ENCODE peak calls at places on chromosomes 12 and 14, in eight cellular contexts. One of them, this sample, is unnamed.

GRCh38 chr14:95597784-95598204 is 62.9 kb downstream of the GLRX5 start:
- DNase-seq in fibroblast of lung: peak; percentile 9
- DNase-seq in HepG2: no peak
- DNase-seq in neural progenitor cell: peak; percentile 82
- DNase-seq in K562: no peak
- DNase-seq in OCI-LY7: no peak
- DNase-seq in GM23248: peak; percentile 65
- DNase-seq in mesendoderm: peak; percentile 91
- DNase-seq in this sample: no peak

GRCh38 chr12:68564166-68564565 is 46.5 kb upstream of the RAP1B start:
- DNase-seq in fibroblast of lung: no peak
- DNase-seq in HepG2: no peak
- DNase-seq in neural progenitor cell: no peak
- DNase-seq in K562: no peak
- DNase-seq in OCI-LY7: no peak
- DNase-seq in GM23248: no peak
- DNase-seq in mesendoderm: no peak
- DNase-seq in this sample: no peak

GRCh38 chr12:55929306-55929791 is 1.6 kb upstream of the DGKA start:
- DNase-seq in fibroblast of lung: no peak
- DNase-seq in HepG2: no peak
- DNase-seq in neural progenitor cell: no peak
- DNase-seq in K562: no peak
- DNase-seq in OCI-LY7: peak; percentile 99
- DNase-seq in GM23248: no peak
- DNase-seq in mesendoderm: no peak
- DNase-seq in this sample: peak; percentile 76

GRCh38 chr14:105430535-105430934 is 10.9 kb downstream of the MTA1 start:
- DNase-seq in fibroblast of lung: peak; percentile 76
- DNase-seq in HepG2: no peak
- DNase-seq in neural progenitor cell: no peak
- DNase-seq in K562: no peak
- DNase-seq in OCI-LY7: no peak
- DNase-seq in GM23248: peak; percentile 66
- DNase-seq in mesendoderm: no peak
- DNase-seq in this sample: no peak

GRCh38 chr14:95318399-95318834 is 1.3 kb downstream of the CLMN start:
- DNase-seq in fibroblast of lung: no peak
- DNase-seq in HepG2: no peak
- DNase-seq in neural progenitor cell: no peak
- DNase-seq in K562: no peak
- DNase-seq in OCI-LY7: peak; percentile 46
- DNase-seq in GM23248: no peak
- DNase-seq in mesendoderm: no peak
- DNase-seq in this sample: peak; percentile 22

GRCh38 chr14:70118064-70118463 is 70.7 kb downstream of the SLC8A3 start:
- DNase-seq in fibroblast of lung: no peak
- DNase-seq in HepG2: no peak
- DNase-seq in neural progenitor cell: no peak
- DNase-seq in K562: no peak
- DNase-seq in OCI-LY7: no peak
- DNase-seq in GM23248: peak; percentile 9
- DNase-seq in mesendoderm: no peak
- DNase-seq in this sample: no peak

GRCh38 chr12:19704966-19705365 is 265.7 kb downstream of the AEBP2 start:
- DNase-seq in fibroblast of lung: no peak
- DNase-seq in HepG2: no peak
- DNase-seq in neural progenitor cell: no peak
- DNase-seq in K562: no peak
- DNase-seq in OCI-LY7: no peak
- DNase-seq in GM23248: no peak
- DNase-seq in mesendoderm: no peak
- DNase-seq in this sample: no peak

GRCh38 chr12:67593041-67593870 is 55.3 kb upstream of the DYRK2 start:
- DNase-seq in fibroblast of lung: peak; percentile 4
- DNase-seq in HepG2: no peak
- DNase-seq in neural progenitor cell: no peak
- DNase-seq in K562: no peak
- DNase-seq in OCI-LY7: no peak
- DNase-seq in GM23248: peak; percentile 77
- DNase-seq in mesendoderm: peak; percentile 50
- DNase-seq in this sample: no peak

GRCh38 chr14:57009585-57010515 is 199.6 kb upstream of the OTX2 start:
- DNase-seq in fibroblast of lung: no peak
- DNase-seq in HepG2: no peak
- DNase-seq in neural progenitor cell: no peak
- DNase-seq in K562: peak; percentile 83
- DNase-seq in OCI-LY7: no peak
- DNase-seq in GM23248: no peak
- DNase-seq in mesendoderm: peak; percentile 4
- DNase-seq in this sample: no peak

GRCh38 chr12:89461649-89462612 is 62.7 kb downstream of the GALNT4 start:
- DNase-seq in fibroblast of lung: peak; percentile 88
- DNase-seq in HepG2: peak; percentile 44
- DNase-seq in neural progenitor cell: peak; percentile 64
- DNase-seq in K562: peak; percentile 39
- DNase-seq in OCI-LY7: peak; percentile 67
- DNase-seq in GM23248: peak; percentile 79
- DNase-seq in mesendoderm: peak; percentile 74
- DNase-seq in this sample: peak; percentile 88

GRCh38 chr14:24080888-24081738 is 9.8 kb downstream of the CPNE6 start:
- DNase-seq in fibroblast of lung: no peak
- DNase-seq in HepG2: peak; percentile 38
- DNase-seq in neural progenitor cell: peak; percentile 78
- DNase-seq in K562: peak; percentile 85
- DNase-seq in OCI-LY7: peak; percentile 87
- DNase-seq in GM23248: peak; percentile 61
- DNase-seq in mesendoderm: peak; percentile 63
- DNase-seq in this sample: peak; percentile 47

GRCh38 chr12:58633479-58633878 is 286.8 kb downstream of the LRIG3 start:
- DNase-seq in fibroblast of lung: no peak
- DNase-seq in HepG2: no peak
- DNase-seq in neural progenitor cell: no peak
- DNase-seq in K562: no peak
- DNase-seq in OCI-LY7: no peak
- DNase-seq in GM23248: peak; percentile 30
- DNase-seq in mesendoderm: peak; percentile 44
- DNase-seq in this sample: no peak

GRCh38 chr12:131094831-131095805 is 141.4 kb downstream of the ADGRD1 start:
- DNase-seq in fibroblast of lung: no peak
- DNase-seq in HepG2: no peak
- DNase-seq in neural progenitor cell: no peak
- DNase-seq in K562: no peak
- DNase-seq in OCI-LY7: no peak
- DNase-seq in GM23248: no peak
- DNase-seq in mesendoderm: no peak
- DNase-seq in this sample: no peak

GRCh38 chr14:100054553-100055075 is 10.6 kb upstream of the EVL start:
- DNase-seq in fibroblast of lung: no peak
- DNase-seq in HepG2: no peak
- DNase-seq in neural progenitor cell: no peak
- DNase-seq in K562: no peak
- DNase-seq in OCI-LY7: no peak
- DNase-seq in GM23248: no peak
- DNase-seq in mesendoderm: no peak
- DNase-seq in this sample: no peak

GRCh38 chr14:78424311-78424710 is 254.1 kb downstream of the NRXN3 start:
- DNase-seq in fibroblast of lung: no peak
- DNase-seq in HepG2: no peak
- DNase-seq in neural progenitor cell: no peak
- DNase-seq in K562: no peak
- DNase-seq in OCI-LY7: no peak
- DNase-seq in GM23248: no peak
- DNase-seq in mesendoderm: no peak
- DNase-seq in this sample: no peak

GRCh38 chr14:78425332-78425731 is 255.2 kb downstream of the NRXN3 start:
- DNase-seq in fibroblast of lung: no peak
- DNase-seq in HepG2: no peak
- DNase-seq in neural progenitor cell: peak; percentile 11
- DNase-seq in K562: no peak
- DNase-seq in OCI-LY7: no peak
- DNase-seq in GM23248: no peak
- DNase-seq in mesendoderm: peak; percentile 3
- DNase-seq in this sample: no peak

DNA sequence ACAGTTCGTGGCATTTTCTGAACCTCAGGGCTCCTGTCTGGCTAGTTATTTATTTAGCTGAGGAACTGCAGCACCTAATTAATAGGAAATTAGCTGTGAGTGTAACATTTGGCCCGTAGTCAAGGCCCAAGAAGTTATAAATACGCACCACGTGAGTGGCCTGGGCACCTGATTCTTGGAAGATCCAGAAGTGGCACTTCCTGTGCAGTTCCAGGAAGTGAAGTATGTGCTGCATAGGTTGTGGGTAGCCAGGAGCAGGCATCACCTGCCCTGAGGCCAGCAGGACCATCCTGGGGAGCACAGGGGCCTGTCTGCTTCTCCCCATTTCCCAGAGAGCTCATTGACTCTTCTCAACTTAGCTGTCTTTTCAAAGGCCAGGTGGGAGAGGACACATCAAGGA is 255.6 kb downstream of the NRXN3 start:
- DNase-seq in fibroblast of lung: no peak
- DNase-seq in HepG2: no peak
- DNase-seq in neural progenitor cell: no peak
- DNase-seq in K562: no peak
- DNase-seq in OCI-LY7: no peak
- DNase-seq in GM23248: no peak
- DNase-seq in mesendoderm: no peak
- DNase-seq in this sample: no peak
- H3K27ac ChIP-seq in fibroblast of lung: no peak overlapping the region
- H3K27ac ChIP-seq in HepG2: no peak overlapping the region
- H3K27ac ChIP-seq in neural progenitor cell: no peak overlapping the region
- H3K27ac ChIP-seq in K562: no peak overlapping the region
- H3K27ac ChIP-seq in OCI-LY7: no peak overlapping the region
- H3K27ac ChIP-seq in GM23248: no peak overlapping the region
- H3K27ac ChIP-seq in mesendoderm: no peak overlapping the region
- H3K27ac ChIP-seq in this sample: no peak overlapping the region

GRCh38 chr12:13208533-13209278 is 12.2 kb downstream of the EMP1 start:
- DNase-seq in fibroblast of lung: peak; percentile 57
- DNase-seq in HepG2: no peak
- DNase-seq in neural progenitor cell: peak; percentile 58
- DNase-seq in K562: no peak
- DNase-seq in OCI-LY7: no peak
- DNase-seq in GM23248: peak; percentile 64
- DNase-seq in mesendoderm: peak; percentile 62
- DNase-seq in this sample: peak; percentile 56
- H3K79me2 ChIP-seq in fibroblast of lung: peaks cover 94% of the 10 kb centered on the region
- H3K79me2 ChIP-seq in HepG2: no peaks in the 10 kb centered on the region
- H3K79me2 ChIP-seq in neural progenitor cell: no peaks in the 10 kb centered on the region
- H3K79me2 ChIP-seq in K562: no peaks in the 10 kb centered on the region
- H3K79me2 ChIP-seq in OCI-LY7: no peaks in the 10 kb centered on the region
- H3K79me2 ChIP-seq in GM23248: peaks cover 96% of the 10 kb centered on the region
- H3K79me2 ChIP-seq in mesendoderm: no peaks in the 10 kb centered on the region
- H3K79me2 ChIP-seq in this sample: no peaks in the 10 kb centered on the region

GRCh38 chr12:25317553-25317952 is 66.8 kb upstream of the KRAS start:
- DNase-seq in fibroblast of lung: no peak
- DNase-seq in HepG2: no peak
- DNase-seq in neural progenitor cell: no peak
- DNase-seq in K562: no peak
- DNase-seq in OCI-LY7: no peak
- DNase-seq in GM23248: no peak
- DNase-seq in mesendoderm: no peak
- DNase-seq in this sample: no peak
- H3K27ac ChIP-seq in fibroblast of lung: no peak overlapping the region
- H3K27ac ChIP-seq in HepG2: no peak overlapping the region
- H3K27ac ChIP-seq in neural progenitor cell: no peak overlapping the region
- H3K27ac ChIP-seq in K562: no peak overlapping the region
- H3K27ac ChIP-seq in OCI-LY7: no peak overlapping the region
- H3K27ac ChIP-seq in GM23248: no peak overlapping the region
- H3K27ac ChIP-seq in mesendoderm: no peak overlapping the region
- H3K27ac ChIP-seq in this sample: no peak overlapping the region

GRCh38 chr12:104589215-104589614 is 132.5 kb downstream of the CHST11 start:
- DNase-seq in fibroblast of lung: no peak
- DNase-seq in HepG2: no peak
- DNase-seq in neural progenitor cell: no peak
- DNase-seq in K562: no peak
- DNase-seq in OCI-LY7: no peak
- DNase-seq in GM23248: no peak
- DNase-seq in mesendoderm: no peak
- DNase-seq in this sample: no peak

GRCh38 chr12:104590002-104590401 is 133.3 kb downstream of the CHST11 start:
- DNase-seq in fibroblast of lung: no peak
- DNase-seq in HepG2: no peak
- DNase-seq in neural progenitor cell: no peak
- DNase-seq in K562: no peak
- DNase-seq in OCI-LY7: no peak
- DNase-seq in GM23248: no peak
- DNase-seq in mesendoderm: no peak
- DNase-seq in this sample: no peak

GRCh38 chr12:104593482-104593881 is 136.7 kb downstream of the CHST11 start:
- DNase-seq in fibroblast of lung: no peak
- DNase-seq in HepG2: no peak
- DNase-seq in neural progenitor cell: no peak
- DNase-seq in K562: peak; percentile 54
- DNase-seq in OCI-LY7: no peak
- DNase-seq in GM23248: no peak
- DNase-seq in mesendoderm: no peak
- DNase-seq in this sample: no peak

GRCh38 chr12:104588048-104588942 is 131.5 kb downstream of the CHST11 start:
- DNase-seq in fibroblast of lung: peak; percentile 59
- DNase-seq in HepG2: no peak
- DNase-seq in neural progenitor cell: no peak
- DNase-seq in K562: no peak
- DNase-seq in OCI-LY7: no peak
- DNase-seq in GM23248: peak; percentile 89
- DNase-seq in mesendoderm: no peak
- DNase-seq in this sample: no peak

DNA sequence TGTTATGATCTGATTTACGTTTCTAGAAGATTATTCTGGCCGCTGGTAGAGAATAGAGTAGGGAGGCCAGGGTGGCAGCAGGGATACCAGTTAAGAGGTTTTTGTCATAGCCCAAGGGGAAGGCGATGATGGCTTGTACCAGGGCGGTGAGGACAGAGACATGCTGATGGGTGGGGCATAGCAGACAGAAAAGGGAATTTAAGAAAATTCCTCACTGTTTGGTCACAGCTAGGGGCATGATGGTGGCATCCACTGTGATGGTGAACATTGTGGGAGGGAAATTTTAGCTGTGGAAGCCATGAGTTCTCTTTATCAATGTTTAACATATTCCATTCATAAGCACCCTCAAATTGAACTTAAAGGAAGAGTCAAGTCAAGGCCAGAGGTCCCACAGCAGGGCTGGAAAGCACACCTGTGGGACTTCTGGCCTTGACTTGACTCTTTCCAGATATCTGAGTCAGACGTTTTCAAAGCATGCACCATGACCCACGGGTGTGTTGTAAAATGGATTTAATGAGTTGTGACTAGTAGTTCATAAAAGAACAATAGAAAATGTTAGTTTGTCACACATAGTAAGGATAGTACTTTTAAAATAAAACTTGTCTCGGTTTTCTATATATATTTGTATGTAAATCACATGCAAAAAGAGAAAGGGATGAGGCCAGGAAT is 134.7 kb downstream of the CHST11 start:
- DNase-seq in fibroblast of lung: no peak
- DNase-seq in HepG2: no peak
- DNase-seq in neural progenitor cell: no peak
- DNase-seq in K562: no peak
- DNase-seq in OCI-LY7: no peak
- DNase-seq in GM23248: no peak
- DNase-seq in mesendoderm: no peak
- DNase-seq in this sample: no peak
- H3K79me2 ChIP-seq in fibroblast of lung: no peaks in the 10 kb centered on the region
- H3K79me2 ChIP-seq in HepG2: no peaks in the 10 kb centered on the region
- H3K79me2 ChIP-seq in neural progenitor cell: no peaks in the 10 kb centered on the region
- H3K79me2 ChIP-seq in K562: peaks cover 53% of the 10 kb centered on the region
- H3K79me2 ChIP-seq in OCI-LY7: peaks cover 15% of the 10 kb centered on the region
- H3K79me2 ChIP-seq in GM23248: peaks cover 11% of the 10 kb centered on the region
- H3K79me2 ChIP-seq in mesendoderm: no peaks in the 10 kb centered on the region
- H3K79me2 ChIP-seq in this sample: peaks cover 16% of the 10 kb centered on the region

GRCh38 chr14:64387738-64388532 is at the start of gene MTHFD1:
- DNase-seq in fibroblast of lung: peak; percentile 100
- DNase-seq in HepG2: peak; percentile 99
- DNase-seq in neural progenitor cell: peak; percentile 99
- DNase-seq in K562: peak; percentile 97
- DNase-seq in OCI-LY7: peak; percentile 98
- DNase-seq in GM23248: peak; percentile 98
- DNase-seq in mesendoderm: peak; percentile 100
- DNase-seq in this sample: peak; percentile 93
- H3K27ac ChIP-seq in fibroblast of lung: peak within 1 kb of the TSS; percentile 97
- H3K27ac ChIP-seq in HepG2: peak within 1 kb of the TSS; percentile 84
- H3K27ac ChIP-seq in neural progenitor cell: peak within 1 kb of the TSS; percentile 76
- H3K27ac ChIP-seq in K562: peak within 1 kb of the TSS; percentile 94
- H3K27ac ChIP-seq in OCI-LY7: peak within 1 kb of the TSS; percentile 78
- H3K27ac ChIP-seq in GM23248: peak within 1 kb of the TSS; percentile 80
- H3K27ac ChIP-seq in mesendoderm: peak within 1 kb of the TSS; percentile 65
- H3K27ac ChIP-seq in this sample: peak within 1 kb of the TSS; percentile 58